ENCODE peak calls at places on chromosomes 16 and 17, in eight cellular contexts. M, D, Y, B, K, N, H and G are unnamed samples. For H3K4me1, the result is how much of the 10 kb centered on the place peaks cover.

GRCh38 chr16:19008245-19008644 is 24.5 kb downstream of the TMC7 start:
- DNase-seq in B (no peak), H (no peak), Y (peak), D (no peak), M (no peak), N (no peak), K (no peak), G (peak)

GRCh38 chr17:75051941-75052340 is 4.9 kb downstream of the KCTD2 start:
- DNase-seq in D (no peak), M (no peak), B (no peak), N (no peak), H (no peak), Y (no peak), K (no peak), G (no peak)

GRCh38 chr16:29862383-29862883 is 593 bp downstream of the CDIPT start:
- DNase-seq in H (no peak), B (peak), Y (peak), M (no peak), N (no peak), D (no peak), K (no peak), G (no peak)

GRCh38 chr17:52024296-52024870 is 134.1 kb downstream of the CA10 start:
- DNase-seq in M (no peak), N (no peak), D (no peak), Y (peak), K (no peak), B (no peak), H (no peak), G (no peak)

GRCh38 chr16:56532714-56533113 is 12.9 kb upstream of the BBS2 start:
- DNase-seq in K (no peak), B (no peak), N (no peak), D (no peak), M (peak), H (no peak), Y (no peak), G (no peak)

GRCh38 chr17:74752415-74752814 is 4.0 kb downstream of the NHERF1 start:
- DNase-seq in Y (no peak), N (no peak), D (no peak), H (no peak), K (no peak), M (no peak), B (no peak), G (no peak)

GRCh38 chr17:51372345-51373004 is 112.1 kb downstream of the UTP18 start:
- DNase-seq in B (no peak), K (no peak), Y (no peak), N (no peak), H (peak), D (no peak), M (peak), G (no peak)

GRCh38 chr16:57797526-57798266 is 4.6 kb downstream of the KIFC3 start:
- DNase-seq in D (peak), M (no peak), N (no peak), K (no peak), H (no peak), B (peak), Y (no peak), G (no peak)

GRCh38 chr16:86573646-86574508 is 4.5 kb upstream of the FOXL1 start:
- DNase-seq in K (no peak), M (no peak), N (no peak), Y (no peak), D (no peak), H (no peak), B (no peak), G (no peak)

GRCh38 chr16:30761427-30761927 is 385 bp downstream of the CFAP119 start:
- DNase-seq in M (no peak), H (no peak), K (no peak), N (no peak), Y (peak), B (no peak), D (peak), G (peak)

GRCh38 chr17:77501101-77501566 is 360.4 kb downstream of the SEC14L1 start:
- DNase-seq in B (no peak), N (no peak), H (no peak), Y (peak), M (no peak), D (no peak), K (peak), G (peak)

GRCh38 chr17:80790021-80790765 is 201.4 kb upstream of the CHMP6 start:
- DNase-seq in Y (no peak), M (no peak), K (peak), N (no peak), D (no peak), H (peak), B (no peak), G (peak)
- H3K4me1 ChIP-seq in Y (half or more), M (half or more), K (under half), N (half or more), D (under half), H (under half), B (under half), G (under half)

GRCh38 chr17:38729886-38730525 is at the start of gene CISD3:
- DNase-seq in N (no peak), D (peak), M (peak), H (no peak), K (peak), B (peak), Y (peak), G (peak)
- TF ChIP-seq POLR2AphosphoS5 in N (no peak), D (peak), M (peak), H (no peak), K (no peak), B (peak), Y (peak), G (peak)

DNA sequence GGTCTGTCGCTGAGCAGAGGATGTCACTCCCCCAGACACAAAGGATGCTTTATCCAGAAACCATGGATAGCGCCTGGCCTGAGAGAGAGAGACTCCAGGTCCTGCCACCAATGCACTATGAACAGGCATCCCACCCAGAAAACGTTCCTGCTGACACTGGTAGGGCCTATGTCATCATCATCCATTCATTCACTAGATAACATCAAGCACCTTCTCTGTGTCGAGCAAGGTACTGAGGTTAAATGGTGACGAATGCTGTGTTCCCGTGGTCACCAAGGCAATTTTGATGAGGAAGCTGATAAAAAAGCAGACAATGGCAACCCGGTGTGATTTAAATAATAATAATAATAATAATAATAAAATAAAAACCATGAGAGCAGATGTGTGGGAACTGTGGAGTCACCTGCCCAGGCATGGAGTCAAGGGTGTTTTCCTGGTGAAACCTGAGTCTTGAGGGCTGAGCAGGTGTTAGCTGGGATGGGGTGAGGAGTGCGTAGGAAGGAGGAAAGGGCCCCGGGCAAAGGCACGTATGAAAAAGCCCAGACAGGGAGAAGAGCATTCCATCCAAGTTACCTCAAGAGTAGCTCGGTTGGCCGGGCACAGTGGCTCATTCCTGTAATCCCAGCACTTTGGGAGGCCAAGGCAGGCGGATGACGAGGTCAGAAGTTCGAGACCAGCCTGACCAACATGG is 18.9 kb upstream of the CALB2 start:
- DNase-seq in K (no peak), M (no peak), Y (no peak), D (no peak), H (no peak), B (no peak), N (peak), G (no peak)
- TF ChIP-seq CTCF in K (no peak), M (no peak), Y (no peak), D (no peak), H (no peak), B (no peak), N (no peak), G (no peak)

GRCh38 chr17:58084317-58084981 is 1.2 kb downstream of the DYNLL2 start:
- DNase-seq in M (peak), Y (peak), K (no peak), N (no peak), B (peak), H (peak), D (no peak), G (peak)
- H3K4me1 ChIP-seq in M (under half), Y (under half), K (under half), N (under half), B (under half), H (under half), D (under half), G (half or more)

GRCh38 chr17:9837551-9838471 is 12.1 kb downstream of the GLP2R start:
- DNase-seq in M (no peak), H (no peak), D (no peak), Y (no peak), B (no peak), N (peak), K (no peak), G (no peak)
- TF ChIP-seq POLR2AphosphoS5 in M (no peak), H (no peak), D (no peak), Y (no peak), B (peak), N (peak), K (no peak), G (no peak)

GRCh38 chr16:71552698-71553503 is 24.0 kb downstream of the TAT start:
- DNase-seq in B (no peak), H (no peak), M (peak), Y (no peak), N (no peak), D (no peak), K (no peak), G (no peak)
- TF ChIP-seq CTCF in B (no peak), H (peak), M (peak), Y (no peak), N (no peak), D (no peak), K (no peak), G (no peak)